ENCODE peak calls at places on chromosomes 7 and 10, in five cellular contexts. A is choroid plexus epithelial cell; Y is EH; C is GM12891; Z is CD8-positive, alpha-beta memory T cell. P is an unnamed sample.

GRCh38 chr7:116169060-116169459 is 41.3 kb upstream of the TES start:
- DNase-seq in A (peak; percentile 80), Y (peak; percentile 82), C (no peak), Z (no peak), P (no peak)

GRCh38 chr7:138387755-138388475 is 72.1 kb upstream of the TRIM24 start:
- DNase-seq in A (no peak), Y (no peak), C (no peak), Z (no peak), P (no peak)

GRCh38 chr10:72170263-72170662 is 45.5 kb upstream of the ANAPC16 start:
- DNase-seq in A (peak; percentile 15), Y (no peak), C (no peak), Z (no peak), P (no peak)

GRCh38 chr7:6268023-6268908 is 4.2 kb downstream of the CYTH3 start:
- DNase-seq in A (no peak), Y (no peak), C (no peak), Z (no peak), P (no peak)

GRCh38 chr10:12351447-12351846 is 2.1 kb downstream of the CAMK1D start:
- DNase-seq in A (no peak), Y (no peak), C (no peak), Z (no peak), P (no peak)

GRCh38 chr7:47782022-47782421 is 166.2 kb downstream of the PKD1L1 start:
- DNase-seq in A (peak; percentile 58), Y (peak; percentile 69), C (no peak), Z (no peak), P (no peak)

GRCh38 chr7:36001546-36001945 is 151.5 kb upstream of the EEPD1 start:
- DNase-seq in A (peak; percentile 83), Y (peak; percentile 36), C (no peak), Z (no peak), P (no peak)

GRCh38 chr7:73740771-73741170 is 2.2 kb upstream of the ABHD11 start:
- DNase-seq in A (no peak), Y (no peak), C (no peak), Z (no peak), P (no peak)

GRCh38 chr7:56175784-56176183 is 59.6 kb upstream of the NUPR2 start:
- DNase-seq in A (peak; percentile 9), Y (no peak), C (no peak), Z (no peak), P (no peak)

GRCh38 chr10:30897547-30897946 is 134.1 kb downstream of the ZNF438 start:
- DNase-seq in A (no peak), Y (no peak), C (no peak), Z (no peak), P (no peak)

GRCh38 chr10:72276421-72277339 is 3.0 kb downstream of the DDIT4 start:
- DNase-seq in A (peak; percentile 94), Y (peak; percentile 73), C (no peak), Z (no peak), P (no peak)

GRCh38 chr7:112064627-112065385 is 141.4 kb downstream of the DOCK4 start:
- DNase-seq in A (no peak), Y (no peak), C (no peak), Z (no peak), P (no peak)

GRCh38 chr10:43229208-43230061 is 37.4 kb downstream of the RASGEF1A start:
- DNase-seq in A (no peak), Y (no peak), C (no peak), Z (peak; percentile 53), P (peak; percentile 50)

GRCh38 chr7:139523199-139523941 is at the start of gene CLEC2L:
- DNase-seq in A (peak; percentile 10), Y (no peak), C (no peak), Z (no peak), P (no peak)

GRCh38 chr7:155594961-155595366 is 48.6 kb upstream of the CNPY1 start:
- DNase-seq in A (no peak), Y (no peak), C (no peak), Z (no peak), P (no peak)

GRCh38 chr10:73920084-73920483 is 9.2 kb downstream of the PLAU start:
- DNase-seq in A (no peak), Y (peak; percentile 67), C (no peak), Z (no peak), P (no peak)

GRCh38 chr10:24929056-24929544 is 23.3 kb downstream of the PRTFDC1 start:
- DNase-seq in A (peak; percentile 83), Y (no peak), C (no peak), Z (no peak), P (no peak)

GRCh38 chr7:79893991-79894390 is 240.6 kb upstream of the GNAI1 start:
- DNase-seq in A (peak; percentile 69), Y (peak; percentile 10), C (no peak), Z (no peak), P (no peak)

GRCh38 chr7:113548561-113548960 is 370.2 kb downstream of the PPP1R3A start:
- DNase-seq in A (no peak), Y (no peak), C (no peak), Z (no peak), P (no peak)

GRCh38 chr7:100475549-100475948 is 3.5 kb downstream of the TSC22D4 start:
- DNase-seq in A (no peak), Y (no peak), C (no peak), Z (no peak), P (no peak)

GRCh38 chr10:14952851-14953451 is 945 bp downstream of the DCLRE1C start:
- DNase-seq in A (peak; percentile 25), Y (peak; percentile 25), C (no peak), Z (no peak), P (no peak)

GRCh38 chr7:4709187-4709586 is 27.1 kb downstream of the FOXK1 start:
- DNase-seq in A (no peak), Y (no peak), C (no peak), Z (no peak), P (no peak)

GRCh38 chr10:104415526-104416165 is 62.0 kb downstream of the CFAP58 start:
- DNase-seq in A (no peak), Y (no peak), C (no peak), Z (no peak), P (no peak)

GRCh38 chr10:124088944-124089343 is 4.5 kb downstream of the CHST15 start:
- DNase-seq in A (no peak), Y (no peak), C (no peak), Z (no peak), P (no peak)

GRCh38 chr7:150931199-150931869 is 46.8 kb downstream of the KCNH2 start:
- DNase-seq in A (no peak), Y (no peak), C (no peak), Z (no peak), P (no peak)

GRCh38 chr7:157183832-157184231 is 45.1 kb downstream of the UBE3C start:
- DNase-seq in A (no peak), Y (no peak), C (no peak), Z (no peak), P (no peak)

GRCh38 chr10:97563337-97563736 is 9.2 kb upstream of the ANKRD2 start:
- DNase-seq in A (no peak), Y (no peak), C (no peak), Z (no peak), P (no peak)

GRCh38 chr10:28219241-28219640 is 83.6 kb downstream of the MPP7 start:
- DNase-seq in A (peak; percentile 63), Y (peak; percentile 81), C (no peak), Z (no peak), P (no peak)

GRCh38 chr7:103871473-103871872 is 118.0 kb downstream of the RELN start:
- DNase-seq in A (no peak), Y (no peak), C (no peak), Z (no peak), P (no peak)

GRCh38 chr10:22713853-22714523 is 390 bp downstream of the PIP4K2A start:
- DNase-seq in A (peak; percentile 36), Y (peak; percentile 35), C (no peak), Z (peak; percentile 22), P (no peak)

GRCh38 chr7:9324513-9324912 is 891.1 kb downstream of the NXPH1 start:
- DNase-seq in A (no peak), Y (no peak), C (no peak), Z (no peak), P (no peak)